ENCODE peak calls at places on chromosomes 1 and 21, in five cellular contexts. S is gastrocnemius medialis; D is suprapubic skin; U is activated naive CD8-positive, alpha-beta T cell treated with anti-CD3 and anti-CD28 coated beads, Interleukin-2, amount 50 U/mL, for 24 hours; W is lower leg skin. O is an unnamed sample.

GRCh38 chr1:8423134-8423701 is 105.3 kb downstream of the SLC45A1 start:
- DNase-seq in W (no peak), S (peak; percentile 34), U (peak; percentile 47), D (peak; percentile 75), O (peak; percentile 16)

GRCh38 chr1:35556494-35557117 is 597 bp downstream of the KIAA0319L start:
- DNase-seq in S (no peak), U (no peak), W (no peak), D (no peak), O (no peak)

GRCh38 chr1:40951943-40952743 is 27.4 kb upstream of the CTPS1 start:
- DNase-seq in U (peak; percentile 69), S (peak; percentile 53), W (peak; percentile 52), D (peak; percentile 76), O (peak; percentile 84)

GRCh38 chr1:1387098-1388077 is 11.7 kb downstream of the CCNL2 start:
- DNase-seq in W (no peak), U (no peak), S (no peak), D (no peak), O (no peak)

GRCh38 chr1:199780948-199781347 is 246.6 kb upstream of the NR5A2 start:
- DNase-seq in W (no peak), D (no peak), U (no peak), S (no peak), O (no peak)

GRCh38 chr1:94434339-94435092 is 16.3 kb downstream of the ABCD3 start:
- DNase-seq in S (no peak), D (no peak), W (no peak), U (no peak), O (no peak)

GRCh38 chr1:218705911-218706893 is 361.1 kb downstream of the TGFB2 start:
- DNase-seq in U (no peak), D (no peak), W (peak; percentile 20), S (no peak), O (peak; percentile 55)

GRCh38 chr1:35184495-35185199 is 8.3 kb downstream of the SFPQ start:
- DNase-seq in U (no peak), W (no peak), S (no peak), D (no peak), O (no peak)

GRCh38 chr1:16187748-16188401 is 24.6 kb downstream of the ARHGEF19 start:
- DNase-seq in W (no peak), D (no peak), S (peak; percentile 50), U (peak; percentile 82), O (peak; percentile 82)

GRCh38 chr1:245153081-245153644 is 1.6 kb upstream of the KIF26B start:
- DNase-seq in W (peak; percentile 45), U (peak; percentile 71), D (no peak), S (no peak), O (peak; percentile 88)

GRCh38 chr21:17501107-17502006 is 11.5 kb upstream of the CXADR start:
- DNase-seq in W (no peak), U (no peak), D (no peak), S (no peak), O (peak; percentile 31)

GRCh38 chr1:85894651-85895050 is 186.4 kb upstream of the ZNHIT6 start:
- DNase-seq in S (no peak), W (peak; percentile 26), D (no peak), U (peak; percentile 3), O (peak; percentile 43)

GRCh38 chr1:110879758-110880606 is 7.0 kb downstream of the CD53 start:
- DNase-seq in U (peak; percentile 58), S (no peak), W (no peak), D (no peak), O (no peak)

GRCh38 chr1:238690415-238690814 is 696.0 kb upstream of the CHRM3 start:
- DNase-seq in D (no peak), W (no peak), U (no peak), S (no peak), O (no peak)

GRCh38 chr21:33968082-33968997 is 52.7 kb upstream of the ATP5PO start:
- DNase-seq in U (no peak), S (no peak), W (no peak), D (no peak), O (peak; percentile 40)

GRCh38 chr1:18217398-18218043 is 109.9 kb downstream of the IGSF21 start:
- DNase-seq in U (peak; percentile 2), W (no peak), S (no peak), D (no peak), O (peak; percentile 37)

GRCh38 chr1:44714944-44715571 is 15.9 kb downstream of the RNU5D-1 start:
- DNase-seq in S (peak; percentile 51), U (peak; percentile 66), W (peak; percentile 63), D (no peak), O (peak; percentile 86)

GRCh38 chr21:42424848-42425602 is 21.3 kb downstream of the UBASH3A start:
- DNase-seq in U (peak; percentile 70), S (no peak), D (no peak), W (no peak), O (no peak)

GRCh38 chr1:98496246-98496995 is 165.1 kb upstream of the SNX7 start:
- DNase-seq in W (no peak), D (no peak), S (no peak), U (no peak), O (no peak)

GRCh38 chr1:119075614-119076013 is 64.8 kb downstream of the WARS2 start:
- DNase-seq in U (no peak), W (peak; percentile 41), D (no peak), S (no peak), O (no peak)

GRCh38 chr1:31370021-31370420 is 2.9 kb downstream of the FABP3 start:
- DNase-seq in U (no peak), W (no peak), D (no peak), S (no peak), O (no peak)

GRCh38 chr1:95002657-95003432 is 69.9 kb downstream of the ALG14 start:
- DNase-seq in W (no peak), S (no peak), D (no peak), U (no peak), O (peak; percentile 49)

GRCh38 chr1:167455786-167456446 is 62.4 kb downstream of the CD247 start:
- DNase-seq in D (no peak), S (peak; percentile 21), U (peak; percentile 59), W (no peak), O (peak; percentile 40)

GRCh38 chr1:87197156-87197555 is 131.5 kb upstream of the LMO4 start:
- DNase-seq in U (no peak), D (no peak), S (no peak), W (no peak), O (no peak)